ENCODE peak calls at places on chromosome 7, in six cellular contexts. One of them, this sample, is unnamed.

GRCh38 chr7:7770228-7770627 is 51.8 kb upstream of the RPA3 start:
- DNase-seq in aorta: no peak
- DNase-seq in type B pancreatic cell: no peak
- DNase-seq in HS-27A: no peak
- DNase-seq in Right ventricle myocardium inferior: no peak
- DNase-seq in posterior vena cava: no peak
- DNase-seq in this sample: no peak

GRCh38 chr7:25820432-25821040 is 331.5 kb upstream of the NFE2L3 start:
- DNase-seq in aorta: no peak
- DNase-seq in type B pancreatic cell: no peak
- DNase-seq in HS-27A: no peak
- DNase-seq in Right ventricle myocardium inferior: no peak
- DNase-seq in posterior vena cava: no peak
- DNase-seq in this sample: no peak

GRCh38 chr7:66167773-66168367 is 37.3 kb upstream of the TPST1 start:
- DNase-seq in aorta: no peak
- DNase-seq in type B pancreatic cell: no peak
- DNase-seq in HS-27A: peak
- DNase-seq in Right ventricle myocardium inferior: no peak
- DNase-seq in posterior vena cava: no peak
- DNase-seq in this sample: no peak

GRCh38 chr7:117085769-117086463 is 132.6 kb downstream of the ST7 start:
- DNase-seq in aorta: no peak
- DNase-seq in type B pancreatic cell: no peak
- DNase-seq in HS-27A: no peak
- DNase-seq in Right ventricle myocardium inferior: no peak
- DNase-seq in posterior vena cava: no peak
- DNase-seq in this sample: no peak

GRCh38 chr7:66950311-66950710 is 29.3 kb downstream of the TMEM248 start:
- DNase-seq in aorta: no peak
- DNase-seq in type B pancreatic cell: no peak
- DNase-seq in HS-27A: no peak
- DNase-seq in Right ventricle myocardium inferior: no peak
- DNase-seq in posterior vena cava: no peak
- DNase-seq in this sample: no peak

GRCh38 chr7:149686449-149686848 is 86.9 kb downstream of the ZNF467 start:
- DNase-seq in aorta: no peak
- DNase-seq in type B pancreatic cell: no peak
- DNase-seq in HS-27A: no peak
- DNase-seq in Right ventricle myocardium inferior: no peak
- DNase-seq in posterior vena cava: no peak
- DNase-seq in this sample: no peak

GRCh38 chr7:152706465-152706864 is 30.5 kb upstream of the XRCC2 start:
- DNase-seq in aorta: no peak
- DNase-seq in type B pancreatic cell: no peak
- DNase-seq in HS-27A: no peak
- DNase-seq in Right ventricle myocardium inferior: no peak
- DNase-seq in posterior vena cava: peak
- DNase-seq in this sample: no peak

GRCh38 chr7:25831901-25832411 is 320.0 kb upstream of the NFE2L3 start:
- DNase-seq in aorta: no peak
- DNase-seq in type B pancreatic cell: no peak
- DNase-seq in HS-27A: no peak
- DNase-seq in Right ventricle myocardium inferior: no peak
- DNase-seq in posterior vena cava: no peak
- DNase-seq in this sample: no peak

GRCh38 chr7:27906385-27907091 is 166.6 kb downstream of the TAX1BP1 start:
- DNase-seq in aorta: no peak
- DNase-seq in type B pancreatic cell: no peak
- DNase-seq in HS-27A: no peak
- DNase-seq in Right ventricle myocardium inferior: no peak
- DNase-seq in posterior vena cava: no peak
- DNase-seq in this sample: no peak

GRCh38 chr7:158138329-158138597 is 449.4 kb downstream of the PTPRN2 start:
- DNase-seq in aorta: no peak
- DNase-seq in type B pancreatic cell: no peak
- DNase-seq in HS-27A: no peak
- DNase-seq in Right ventricle myocardium inferior: no peak
- DNase-seq in posterior vena cava: no peak
- DNase-seq in this sample: no peak

GRCh38 chr7:128697301-128697905 is 25.3 kb downstream of the GARIN1A start:
- DNase-seq in aorta: peak
- DNase-seq in type B pancreatic cell: no peak
- DNase-seq in HS-27A: no peak
- DNase-seq in Right ventricle myocardium inferior: no peak
- DNase-seq in posterior vena cava: peak
- DNase-seq in this sample: peak

GRCh38 chr7:100901921-100902332 is 6.2 kb upstream of the ACHE start:
- DNase-seq in aorta: no peak
- DNase-seq in type B pancreatic cell: no peak
- DNase-seq in HS-27A: no peak
- DNase-seq in Right ventricle myocardium inferior: no peak
- DNase-seq in posterior vena cava: no peak
- DNase-seq in this sample: no peak

GRCh38 chr7:44313621-44314031 is 11.8 kb downstream of the CAMK2B start:
- DNase-seq in aorta: no peak
- DNase-seq in type B pancreatic cell: no peak
- DNase-seq in HS-27A: no peak
- DNase-seq in Right ventricle myocardium inferior: peak
- DNase-seq in posterior vena cava: no peak
- DNase-seq in this sample: no peak

GRCh38 chr7:109782806-109783205 is 1213.1 kb downstream of the DNAJB9 start:
- DNase-seq in aorta: no peak
- DNase-seq in type B pancreatic cell: no peak
- DNase-seq in HS-27A: no peak
- DNase-seq in Right ventricle myocardium inferior: no peak
- DNase-seq in posterior vena cava: no peak
- DNase-seq in this sample: no peak

GRCh38 chr7:65379318-65379717 is 5.7 kb downstream of the ZNF92 start:
- DNase-seq in aorta: no peak
- DNase-seq in type B pancreatic cell: no peak
- DNase-seq in HS-27A: no peak
- DNase-seq in Right ventricle myocardium inferior: no peak
- DNase-seq in posterior vena cava: no peak
- DNase-seq in this sample: no peak

GRCh38 chr7:77258593-77258992 is 59.0 kb upstream of the FGL2 start:
- DNase-seq in aorta: no peak
- DNase-seq in type B pancreatic cell: no peak
- DNase-seq in HS-27A: no peak
- DNase-seq in Right ventricle myocardium inferior: no peak
- DNase-seq in posterior vena cava: no peak
- DNase-seq in this sample: no peak

GRCh38 chr7:106952658-106953231 is 87.7 kb downstream of the PIK3CG start:
- DNase-seq in aorta: peak
- DNase-seq in type B pancreatic cell: no peak
- DNase-seq in HS-27A: no peak
- DNase-seq in Right ventricle myocardium inferior: no peak
- DNase-seq in posterior vena cava: no peak
- DNase-seq in this sample: peak

GRCh38 chr7:116592445-116592844 is 67.6 kb downstream of the CAV1 start:
- DNase-seq in aorta: no peak
- DNase-seq in type B pancreatic cell: no peak
- DNase-seq in HS-27A: no peak
- DNase-seq in Right ventricle myocardium inferior: no peak
- DNase-seq in posterior vena cava: no peak
- DNase-seq in this sample: no peak

GRCh38 chr7:2230226-2230625 is 2.5 kb downstream of the MAD1L1 start:
- DNase-seq in aorta: no peak
- DNase-seq in type B pancreatic cell: no peak
- DNase-seq in HS-27A: no peak
- DNase-seq in Right ventricle myocardium inferior: no peak
- DNase-seq in posterior vena cava: no peak
- DNase-seq in this sample: no peak

GRCh38 chr7:131540491-131541162 is 15.8 kb downstream of the PODXL start:
- DNase-seq in aorta: no peak
- DNase-seq in type B pancreatic cell: no peak
- DNase-seq in HS-27A: no peak
- DNase-seq in Right ventricle myocardium inferior: peak
- DNase-seq in posterior vena cava: peak
- DNase-seq in this sample: no peak